ENCODE peak calls at places on chromosomes 12 and 14, in five cellular contexts. I is stomach, D is K562, W is transverse colon, O is heart left ventricle. R is an unnamed sample.

GRCh38 chr14:21712039-21712438 is 38.4 kb upstream of the OR4E1 start:
- DNase-seq in I (no peak), D (no peak), W (no peak), O (no peak), R (no peak)

GRCh38 chr12:84701966-84702365 is 210.6 kb downstream of the SLC6A15 start:
- DNase-seq in I (no peak), D (no peak), W (no peak), O (no peak), R (peak)

GRCh38 chr12:53174881-53175491 is 5.5 kb upstream of the ZNF740 start:
- DNase-seq in I (no peak), D (peak), W (no peak), O (no peak), R (peak)

GRCh38 chr12:95700316-95700785 is 90.2 kb downstream of the NTN4 start:
- DNase-seq in I (no peak), D (no peak), W (no peak), O (no peak), R (peak)

GRCh38 chr14:44700694-44701093 is 193.6 kb upstream of the FSCB start:
- DNase-seq in I (no peak), D (no peak), W (no peak), O (no peak), R (no peak)

GRCh38 chr12:33555128-33555527 is 115.5 kb upstream of the SYT10 start:
- DNase-seq in I (no peak), D (no peak), W (no peak), O (no peak), R (no peak)

GRCh38 chr12:50166776-50167025 is 468 bp downstream of the CERS5 start:
- DNase-seq in I (peak), D (no peak), W (no peak), O (peak), R (no peak)

GRCh38 chr12:2813573-2814185 is 1.2 kb downstream of the ITFG2 start:
- DNase-seq in I (no peak), D (peak), W (peak), O (no peak), R (peak)

GRCh38 chr12:91954326-91954725 is 191.3 kb downstream of the BTG1 start:
- DNase-seq in I (peak), D (no peak), W (no peak), O (no peak), R (no peak)

GRCh38 chr14:50762001-50762930 is 68.7 kb downstream of the NIN start:
- DNase-seq in I (no peak), D (no peak), W (no peak), O (no peak), R (no peak)

GRCh38 chr12:69553626-69554248 is 31.5 kb upstream of the CCT2 start:
- DNase-seq in I (no peak), D (peak), W (no peak), O (no peak), R (peak)

GRCh38 chr12:27906127-27906500 is 66.4 kb downstream of the PTHLH start:
- DNase-seq in I (no peak), D (no peak), W (no peak), O (no peak), R (no peak)

GRCh38 chr14:94102768-94103482 is 7.6 kb upstream of the IFI27 start:
- DNase-seq in I (peak), D (no peak), W (peak), O (no peak), R (no peak)

GRCh38 chr12:23950011-23950774 is 723 bp upstream of the SOX5 start:
- DNase-seq in I (no peak), D (no peak), W (no peak), O (no peak), R (no peak)

GRCh38 chr14:88168498-88169165 is 154.4 kb downstream of the KCNK10 start:
- DNase-seq in I (peak), D (peak), W (peak), O (no peak), R (peak)

GRCh38 chr12:111447571-111448265 is 42.0 kb downstream of the SH2B3 start:
- DNase-seq in I (peak), D (no peak), W (no peak), O (no peak), R (peak)

GRCh38 chr12:49636979-49637378 is 13.6 kb downstream of the PRPF40B start:
- DNase-seq in I (peak), D (peak), W (peak), O (peak), R (peak)

GRCh38 chr14:83548061-83548839 is 1981.7 kb upstream of the FLRT2 start:
- DNase-seq in I (no peak), D (no peak), W (no peak), O (no peak), R (no peak)

GRCh38 chr12:48029811-48030650 is 25.8 kb upstream of the COL2A1 start:
- DNase-seq in I (no peak), D (no peak), W (no peak), O (no peak), R (peak)

GRCh38 chr12:91173139-91173538 is 9.5 kb downstream of the DCN start:
- DNase-seq in I (no peak), D (no peak), W (no peak), O (peak), R (no peak)

GRCh38 chr14:99910337-99911268 is 117.4 kb downstream of the EML1 start:
- DNase-seq in I (no peak), D (no peak), W (no peak), O (no peak), R (no peak)

GRCh38 chr14:95096476-95096875 is 60.9 kb downstream of the DICER1 start:
- DNase-seq in I (no peak), D (no peak), W (no peak), O (no peak), R (no peak)

GRCh38 chr12:88889326-88890110 is 309.2 kb upstream of the KITLG start:
- DNase-seq in I (no peak), D (no peak), W (no peak), O (no peak), R (no peak)

GRCh38 chr12:108172033-108172432 is 42.9 kb downstream of the WSCD2 start:
- DNase-seq in I (no peak), D (no peak), W (no peak), O (no peak), R (no peak)

GRCh38 chr12:53055471-53056266 is 5.8 kb downstream of the TNS2 start:
- DNase-seq in I (no peak), D (no peak), W (peak), O (no peak), R (no peak)

GRCh38 chr14:35403397-35404245 is 928 bp downstream of the NFKBIA start:
- DNase-seq in I (peak), D (peak), W (peak), O (peak), R (peak)

GRCh38 chr14:35405304-35405996 is 901 bp upstream of the NFKBIA start:
- DNase-seq in I (no peak), D (no peak), W (peak), O (peak), R (no peak)

GRCh38 chr14:35404246-35404495 is 378 bp downstream of the NFKBIA start:
- DNase-seq in I (no peak), D (no peak), W (no peak), O (no peak), R (no peak)

GRCh38 chr14:35406090-35406489 is 1.5 kb upstream of the NFKBIA start:
- DNase-seq in I (no peak), D (no peak), W (no peak), O (no peak), R (no peak)

DNA sequence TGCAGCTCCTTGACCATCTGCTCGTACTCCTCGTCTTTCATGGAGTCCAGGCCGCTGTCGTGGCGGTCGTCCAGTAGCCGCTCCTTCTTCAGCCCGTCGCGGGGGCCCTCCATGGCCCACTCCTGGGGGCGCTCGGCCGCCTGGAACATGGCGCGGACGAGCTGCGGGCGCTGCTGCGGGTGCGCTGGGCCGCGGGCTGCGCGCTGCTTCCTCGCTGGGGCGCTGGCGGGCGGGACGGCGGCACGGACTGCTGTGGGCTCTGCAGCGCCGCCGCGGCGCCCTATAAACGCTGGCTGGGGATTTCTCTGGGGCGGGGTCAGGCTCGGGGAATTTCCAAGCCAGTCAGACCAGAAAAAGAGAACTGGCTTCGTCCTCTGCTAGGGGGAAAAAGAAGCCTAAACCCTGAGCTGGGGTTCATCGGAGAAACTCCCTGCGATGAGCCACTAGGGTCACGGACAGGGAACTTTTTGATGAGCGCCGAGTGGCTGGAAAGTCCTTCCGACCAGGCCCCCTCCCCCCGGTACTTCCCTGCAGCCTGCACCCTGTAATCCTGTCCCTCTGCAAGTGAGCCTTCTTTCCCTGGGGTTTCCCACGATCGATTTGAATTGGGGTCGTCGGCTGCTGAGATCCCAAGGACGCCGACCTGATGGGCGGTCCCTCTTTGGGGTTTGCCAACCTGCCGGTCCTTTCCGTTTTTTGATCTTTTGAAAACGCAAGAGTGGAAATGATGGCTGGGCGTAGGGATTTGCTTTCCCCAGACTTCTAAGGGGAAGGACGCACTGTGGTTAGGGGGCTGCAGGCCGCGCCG is at the start of gene NFKBIA:
- DNase-seq in I (peak), D (peak), W (peak), O (peak), R (peak)
- TF ChIP-seq CTCF in I (peak), D (peak), W (peak), O (peak), R (peak)

GRCh38 chr12:124390442-124391116 is 95.7 kb downstream of the RFLNA start:
- DNase-seq in I (peak), D (no peak), W (peak), O (peak), R (peak)
- H3K4me3 ChIP-seq in I (no peak), D (no peak), W (no peak), O (peak), R (peak)

DNA sequence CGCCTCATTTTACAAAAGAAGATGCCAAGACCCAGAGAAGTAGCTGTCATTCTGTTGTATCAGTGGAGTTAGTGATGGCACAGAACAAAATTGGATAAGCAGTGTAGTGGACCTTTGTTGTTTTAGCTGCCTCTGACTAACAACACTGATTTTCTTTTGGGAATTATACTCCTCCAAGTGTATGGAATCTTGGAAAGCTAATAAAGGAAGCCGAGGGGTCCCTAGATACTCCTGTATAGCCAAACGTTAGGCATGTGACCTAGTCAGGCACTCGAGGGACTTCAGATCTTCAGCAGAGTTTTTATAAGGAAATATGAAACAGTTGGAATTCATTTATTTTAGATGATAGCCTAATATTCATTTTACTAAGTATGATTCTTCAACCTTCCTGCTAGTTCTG is 94.6 kb downstream of the OTOGL start:
- DNase-seq in I (no peak), D (no peak), W (no peak), O (no peak), R (no peak)
- TF ChIP-seq POLR2A in I (no peak), D (no peak), W (no peak), O (no peak), R (no peak)

GRCh38 chr14:76678244-76678643 is 83.0 kb upstream of the VASH1 start:
- DNase-seq in I (no peak), D (no peak), W (no peak), O (no peak), R (no peak)
- TF ChIP-seq CTCF in I (no peak), D (no peak), W (no peak), O (no peak), R (no peak)